ENCODE peak calls at places on chromosomes 6 and 20, in four cellular contexts. Z is stimulated activated CD4-positive, alpha-beta T cell treated with anti-CD3 and anti-CD28 coated beads, Interleukin-1b, Interleukin-23, amount 100 ng/mL, for 1 hour; E is pancreas; C is NCI-H2081. D is an unnamed sample.
A peak's percentile ranks its signal among the peaks of the same experiment; 100 is the strongest.

GRCh38 chr6:25017486-25017885 is 81.7 kb upstream of the RIPOR2 start:
- DNase-seq in Z (no peak), E (no peak), C (no peak), D (no peak)

GRCh38 chr20:33897313-33897912 is 86.3 kb downstream of the CHMP4B start:
- DNase-seq in Z (peak; percentile 2), E (no peak), C (no peak), D (no peak)

GRCh38 chr20:15076785-15077184 is 739.4 kb upstream of the FLRT3 start:
- DNase-seq in Z (no peak), E (no peak), C (peak; percentile 13), D (no peak)

GRCh38 chr6:158474961-158475343 is 84.9 kb upstream of the TMEM181 start:
- DNase-seq in Z (no peak), E (no peak), C (peak; percentile 77), D (no peak)

GRCh38 chr20:32017711-32018251 is 7.5 kb downstream of the CCM2L start:
- DNase-seq in Z (no peak), E (peak; percentile 91), C (peak; percentile 91), D (peak; percentile 30)

GRCh38 chr20:40438161-40438835 is 250.7 kb downstream of the MAFB start:
- DNase-seq in Z (no peak), E (no peak), C (no peak), D (no peak)

GRCh38 chr6:153162172-153162571 is 31.1 kb upstream of the RGS17 start:
- DNase-seq in Z (no peak), E (no peak), C (no peak), D (no peak)

GRCh38 chr20:4973330-4974097 is 27.8 kb downstream of the SLC23A2 start:
- DNase-seq in Z (no peak), E (no peak), C (no peak), D (no peak)

GRCh38 chr6:111087106-111087835 is at the start of gene SLC16A10:
- DNase-seq in Z (peak; percentile 66), E (peak; percentile 94), C (peak; percentile 78), D (peak; percentile 70)

GRCh38 chr6:53115113-53115512 is 33.5 kb downstream of the GCM1 start:
- DNase-seq in Z (no peak), E (no peak), C (no peak), D (no peak)

GRCh38 chr6:150143521-150144293 is 863 bp downstream of the PPP1R14C start:
- DNase-seq in Z (no peak), E (peak; percentile 76), C (no peak), D (no peak)

GRCh38 chr6:31922942-31923341 is 4.6 kb upstream of the C2 start:
- DNase-seq in Z (no peak), E (no peak), C (peak; percentile 10), D (peak; percentile 16)

GRCh38 chr6:26284537-26285142 is 80.4 kb upstream of the BTN3A2 start:
- DNase-seq in Z (no peak), E (no peak), C (peak; percentile 47), D (peak; percentile 50)

GRCh38 chr20:64241061-64241460 is 14.5 kb upstream of the PCMTD2 start:
- DNase-seq in Z (no peak), E (no peak), C (no peak), D (no peak)

GRCh38 chr6:13664703-13665352 is 46.8 kb downstream of the RANBP9 start:
- DNase-seq in Z (no peak), E (no peak), C (no peak), D (no peak)

GRCh38 chr6:20441236-20441635 is 39.6 kb downstream of the E2F3 start:
- DNase-seq in Z (no peak), E (no peak), C (no peak), D (no peak)

GRCh38 chr6:45609141-45609638 is 231.5 kb upstream of the SUPT3H start:
- DNase-seq in Z (no peak), E (no peak), C (no peak), D (no peak)

GRCh38 chr20:54044156-54044555 is 26.2 kb downstream of the BCAS1 start:
- DNase-seq in Z (no peak), E (no peak), C (no peak), D (no peak)